ENCODE peak calls at places on chromosomes 7 and 10, in nine cellular contexts. Z is stimulated activated CD4-positive, alpha-beta T cell treated with anti-CD3 and anti-CD28 coated beads, Interleukin-12 subunit alpha, Interleukin-12 subunit beta, amount 100 ng/mL, for 48 hours; D is GM18507; R is naive thymus-derived CD8-positive, alpha-beta T cell; N is A549; G is stimulated activated naive CD8-positive, alpha-beta T cell treated with anti-CD3 and anti-CD28 coated beads, Interleukin-15, amount 100 ng/mL, for 72 hours; P is right lobe of liver; M is heart right ventricle; A is left colon. I is an unnamed sample.

GRCh38 chr7:116920359-116920758 is 32.9 kb upstream of the ST7 start:
- DNase-seq in N (no peak), G (no peak), P (no peak), A (no peak), R (no peak), Z (no peak), D (no peak), M (no peak), I (no peak)

GRCh38 chr10:53233759-53234158 is 461.2 kb upstream of the MBL2 start:
- DNase-seq in A (no peak), N (no peak), P (no peak), Z (no peak), D (no peak), R (no peak), M (no peak), G (no peak), I (no peak)

GRCh38 chr7:82211333-82211732 is 232.2 kb downstream of the CACNA2D1 start:
- DNase-seq in G (no peak), Z (no peak), D (no peak), A (no peak), N (no peak), M (no peak), R (no peak), P (no peak), I (no peak)

GRCh38 chr7:159211540-159212182 is 67.0 kb upstream of the VIPR2 start:
- DNase-seq in M (no peak), R (no peak), G (no peak), P (no peak), D (no peak), N (no peak), Z (no peak), A (no peak), I (no peak)

GRCh38 chr7:129952164-129952652 is 552 bp downstream of the UBE2H start:
- DNase-seq in D (no peak), N (no peak), R (peak), P (peak), G (peak), Z (no peak), M (peak), A (peak), I (peak)

GRCh38 chr10:132319853-132320669 is 11.9 kb upstream of the LRRC27 start:
- DNase-seq in Z (no peak), R (no peak), P (no peak), D (peak), A (no peak), N (peak), G (peak), M (no peak), I (peak)

GRCh38 chr7:121442845-121443244 is 46.7 kb upstream of the FAM3C start:
- DNase-seq in A (no peak), R (no peak), Z (no peak), P (no peak), G (peak), N (no peak), M (no peak), D (no peak), I (no peak)

GRCh38 chr10:97411411-97411810 is 10.3 kb upstream of the RRP12 start:
- DNase-seq in N (no peak), G (no peak), A (no peak), D (no peak), P (no peak), R (no peak), M (no peak), Z (no peak), I (no peak)

GRCh38 chr7:129764685-129765084 is 153.2 kb downstream of the NRF1 start:
- DNase-seq in G (no peak), M (no peak), P (no peak), N (no peak), R (no peak), D (no peak), Z (no peak), A (no peak), I (no peak)

GRCh38 chr10:86966008-86966654 is 2.2 kb upstream of the ADIRF start:
- DNase-seq in D (no peak), G (peak), M (no peak), R (no peak), A (no peak), P (no peak), N (no peak), Z (no peak), I (peak)

GRCh38 chr10:96642973-96643372 is 56.2 kb upstream of the TM9SF3 start:
- DNase-seq in N (no peak), P (peak), R (peak), G (peak), M (peak), D (no peak), A (peak), Z (peak), I (peak)

GRCh38 chr10:133166828-133167692 is 7.0 kb downstream of the KNDC1 start:
- DNase-seq in G (no peak), D (no peak), P (no peak), Z (no peak), M (no peak), R (no peak), N (no peak), A (no peak), I (no peak)